ENCODE peak calls at places on chromosome 9, in six cellular contexts. S is stimulated activated CD8-positive, alpha-beta memory T cell treated with anti-CD3 and anti-CD28 coated beads, Interleukin-15, amount 100 ng/mL, for 4 hours; D is omental fat pad; U is GM03348; F is activated T-cell treated with anti-CD3 and anti-CD28 coated beads for 24 hours; W is foreskin melanocyte. L is an unnamed sample.

GRCh38 chr9:128625391-128626145 is 31.1 kb downstream of the DYNC2I2 start:
- DNase-seq in S (no peak), D (no peak), U (no peak), F (no peak), W (no peak), L (no peak)

GRCh38 chr9:108333406-108334031 is 522.3 kb downstream of the ACTL7B start:
- DNase-seq in S (no peak), D (no peak), U (no peak), F (no peak), W (peak; percentile 16), L (no peak)

GRCh38 chr9:32644698-32645097 is 9.2 kb upstream of the TAF1L start:
- DNase-seq in S (no peak), D (no peak), U (peak; percentile 67), F (no peak), W (no peak), L (no peak)

GRCh38 chr9:134776080-134776796 is 104.4 kb upstream of the FCN2 start:
- DNase-seq in S (no peak), D (no peak), U (no peak), F (no peak), W (no peak), L (no peak)

GRCh38 chr9:7910426-7911015 is 110.9 kb upstream of the DMAC1 start:
- DNase-seq in S (no peak), D (no peak), U (no peak), F (no peak), W (peak; percentile 76), L (no peak)

GRCh38 chr9:118215544-118215943 is 511.3 kb downstream of the TLR4 start:
- DNase-seq in S (no peak), D (no peak), U (no peak), F (no peak), W (no peak), L (no peak)

GRCh38 chr9:107218834-107219485 is 64.1 kb upstream of the RAD23B start:
- DNase-seq in S (no peak), D (no peak), U (no peak), F (no peak), W (no peak), L (no peak)

GRCh38 chr9:70049672-70050271 is 6.1 kb downstream of the MAMDC2 start:
- DNase-seq in S (no peak), D (no peak), U (peak; percentile 73), F (no peak), W (no peak), L (no peak)

GRCh38 chr9:91100878-91101450 is 260.8 kb downstream of the AUH start:
- DNase-seq in S (no peak), D (no peak), U (no peak), F (no peak), W (peak; percentile 72), L (peak; percentile 9)

GRCh38 chr9:25481377-25481776 is 196.9 kb downstream of the TUSC1 start:
- DNase-seq in S (no peak), D (no peak), U (no peak), F (no peak), W (no peak), L (no peak)

GRCh38 chr9:127658431-127658830 is 46.4 kb downstream of the STXBP1 start:
- DNase-seq in S (no peak), D (no peak), U (no peak), F (no peak), W (no peak), L (no peak)

GRCh38 chr9:133979124-133979920 is 12.8 kb downstream of the VAV2 start:
- DNase-seq in S (no peak), D (no peak), U (peak; percentile 68), F (no peak), W (no peak), L (no peak)

GRCh38 chr9:106925392-106925791 is 62.4 kb downstream of the ZNF462 start:
- DNase-seq in S (no peak), D (no peak), U (no peak), F (no peak), W (no peak), L (no peak)

GRCh38 chr9:74562611-74563010 is 65.5 kb downstream of the RORB start:
- DNase-seq in S (no peak), D (no peak), U (no peak), F (no peak), W (no peak), L (no peak)

GRCh38 chr9:127884427-127884911 is 7.0 kb upstream of the AK1 start:
- DNase-seq in S (no peak), D (no peak), U (no peak), F (no peak), W (no peak), L (no peak)

GRCh38 chr9:98536542-98537173 is 172.1 kb downstream of the GABBR2 start:
- DNase-seq in S (no peak), D (no peak), U (no peak), F (no peak), W (no peak), L (peak; percentile 31)

GRCh38 chr9:2602704-2603116 is 18.9 kb upstream of the VLDLR start:
- DNase-seq in S (no peak), D (no peak), U (no peak), F (no peak), W (no peak), L (no peak)

GRCh38 chr9:133935328-133936040 is 56.6 kb downstream of the VAV2 start:
- DNase-seq in S (no peak), D (no peak), U (no peak), F (no peak), W (no peak), L (no peak)

GRCh38 chr9:96241391-96241809 is 60.6 kb downstream of the HSD17B3 start:
- DNase-seq in S (no peak), D (no peak), U (no peak), F (peak; percentile 37), W (no peak), L (peak; percentile 43)

GRCh38 chr9:127187231-127187956 is 65.0 kb upstream of the ANGPTL2 start:
- DNase-seq in S (no peak), D (peak; percentile 40), U (peak; percentile 94), F (no peak), W (no peak), L (no peak)

GRCh38 chr9:27353405-27354229 is 56.7 kb upstream of the EQTN start:
- DNase-seq in S (no peak), D (no peak), U (peak; percentile 35), F (no peak), W (peak; percentile 90), L (no peak)

GRCh38 chr9:131008909-131009618 is at the start of gene LAMC3:
- DNase-seq in S (no peak), D (no peak), U (peak; percentile 62), F (no peak), W (no peak), L (no peak)